ENCODE peak calls at places on chromosomes 12 and 14, in six cellular contexts. W is fibroblast of lung, I is SK-N-SH, X is hepatocyte, Y is HCT116, K is MM.1S. S is an unnamed sample. For H3K4me1, the result is how much of the 10 kb centered on the place peaks cover.

GRCh38 chr12:18130855-18131254 is 40.9 kb upstream of the RERGL start:
- DNase-seq in W (no peak), I (no peak), X (no peak), Y (no peak), K (no peak), S (no peak)

GRCh38 chr14:30928462-30928861 is 54.1 kb downstream of the COCH start:
- DNase-seq in W (peak), I (no peak), X (no peak), Y (no peak), K (no peak), S (no peak)

GRCh38 chr14:76810953-76811400 is 1.7 kb downstream of the ANGEL1 start:
- DNase-seq in W (peak), I (peak), X (peak), Y (peak), K (peak), S (peak)

GRCh38 chr12:7716391-7716790 is 5.2 kb downstream of the DPPA3 start:
- DNase-seq in W (no peak), I (no peak), X (peak), Y (peak), K (peak), S (peak)

GRCh38 chr14:81384900-81385299 is 15.2 kb downstream of the STON2 start:
- DNase-seq in W (peak), I (no peak), X (no peak), Y (no peak), K (no peak), S (peak)

GRCh38 chr14:23478109-23478698 is 8.7 kb downstream of the NGDN start:
- DNase-seq in W (peak), I (peak), X (peak), Y (peak), K (peak), S (peak)

GRCh38 chr14:94451091-94451751 is 1.4 kb downstream of the SERPINA11 start:
- DNase-seq in W (no peak), I (no peak), X (peak), Y (no peak), K (no peak), S (no peak)

GRCh38 chr14:75274899-75275569 is 3.6 kb upstream of the FOS start:
- DNase-seq in W (peak), I (no peak), X (no peak), Y (no peak), K (no peak), S (no peak)

GRCh38 chr12:127629066-127629820 is 637.7 kb upstream of the TMEM132C start:
- DNase-seq in W (peak), I (no peak), X (no peak), Y (no peak), K (no peak), S (no peak)

GRCh38 chr12:2295941-2296461 is 243.2 kb downstream of the CACNA1C start:
- DNase-seq in W (peak), I (no peak), X (peak), Y (no peak), K (no peak), S (peak)

GRCh38 chr12:109192358-109192757 is 76.0 kb downstream of the ACACB start:
- DNase-seq in W (peak), I (no peak), X (no peak), Y (no peak), K (no peak), S (peak)

GRCh38 chr12:26564391-26564790 is 268.6 kb downstream of the ITPR2 start:
- DNase-seq in W (peak), I (no peak), X (no peak), Y (no peak), K (no peak), S (no peak)

GRCh38 chr12:104462931-104463339 is 6.2 kb downstream of the CHST11 start:
- DNase-seq in W (no peak), I (no peak), X (no peak), Y (no peak), K (peak), S (no peak)

GRCh38 chr12:109475121-109475520 is 2.0 kb downstream of the KCTD10 start:
- DNase-seq in W (no peak), I (no peak), X (no peak), Y (no peak), K (no peak), S (no peak)

GRCh38 chr14:33063521-33063920 is 124.8 kb downstream of the NPAS3 start:
- DNase-seq in W (no peak), I (peak), X (no peak), Y (no peak), K (no peak), S (no peak)

GRCh38 chr14:52267501-52268190 is at the start of gene PTGDR:
- DNase-seq in W (peak), I (peak), X (peak), Y (no peak), K (no peak), S (peak)

GRCh38 chr12:70637286-70637685 is at the start of gene PTPRB:
- DNase-seq in W (no peak), I (no peak), X (no peak), Y (no peak), K (no peak), S (no peak)

GRCh38 chr14:64296561-64296960 is 2.4 kb upstream of the ESR2 start:
- DNase-seq in W (peak), I (no peak), X (peak), Y (no peak), K (no peak), S (peak)

GRCh38 chr14:64212666-64213065 is 81.5 kb downstream of the ESR2 start:
- DNase-seq in W (no peak), I (no peak), X (no peak), Y (no peak), K (no peak), S (no peak)

GRCh38 chr12:46153267-46153872 is 115.5 kb downstream of the SLC38A1 start:
- DNase-seq in W (peak), I (peak), X (peak), Y (peak), K (peak), S (no peak)

DNA sequence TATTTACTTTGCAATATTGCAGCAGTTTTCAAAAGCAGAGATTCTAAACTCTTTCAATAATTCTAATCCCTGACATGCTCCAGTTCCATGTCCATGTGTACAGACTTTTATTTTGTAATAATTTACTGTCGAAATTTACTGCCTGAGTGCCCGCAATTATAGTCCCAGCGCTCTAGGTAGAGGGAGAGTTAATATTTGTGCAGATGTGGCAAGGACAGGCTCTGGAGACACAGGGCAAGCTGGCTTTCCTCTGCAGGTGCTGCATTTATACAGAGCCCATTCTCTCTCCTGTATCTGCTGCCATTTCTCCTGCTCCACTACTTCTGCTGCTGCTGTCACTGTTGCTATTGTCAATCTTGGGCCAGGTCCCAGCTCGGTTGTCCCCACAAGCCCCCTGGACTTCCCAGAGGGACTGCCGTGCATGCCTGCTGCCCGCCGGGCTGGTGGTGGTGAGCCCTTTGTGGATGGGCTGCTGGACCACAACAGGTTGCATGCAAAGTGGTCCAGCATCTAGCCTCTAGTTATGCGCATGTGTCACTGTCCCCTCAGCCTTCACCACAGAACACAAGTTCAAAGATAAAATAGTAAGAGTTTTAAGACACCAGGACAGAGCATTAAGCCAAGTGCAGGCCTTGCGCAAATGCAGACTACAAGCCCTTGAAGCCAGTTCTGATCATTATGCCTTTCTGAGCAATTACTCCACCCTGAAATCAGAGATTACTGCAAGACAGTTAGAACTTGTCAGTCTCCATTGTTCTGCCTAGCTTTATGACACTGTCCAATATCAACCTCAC is 40.8 kb upstream of the CSRP2 start:
- DNase-seq in W (no peak), I (no peak), X (no peak), Y (no peak), K (no peak), S (no peak)
- H2AFZ ChIP-seq in W (no peak), I (no peak), X (no peak), Y (no peak), K (no peak), S (no peak)

GRCh38 chr12:56722832-56723231 is 2.3 kb downstream of the NACA start:
- DNase-seq in W (no peak), I (no peak), X (no peak), Y (no peak), K (no peak), S (no peak)

GRCh38 chr12:56724660-56724988 is 475 bp downstream of the NACA start:
- DNase-seq in W (no peak), I (no peak), X (peak), Y (no peak), K (no peak), S (no peak)

GRCh38 chr12:56724989-56725722 is at the start of gene NACA:
- DNase-seq in W (peak), I (peak), X (peak), Y (peak), K (peak), S (peak)

GRCh38 chr12:56723352-56723751 is 1.7 kb downstream of the NACA start:
- DNase-seq in W (no peak), I (no peak), X (no peak), Y (no peak), K (no peak), S (no peak)

GRCh38 chr12:56723889-56724659 is 1.0 kb downstream of the NACA start:
- DNase-seq in W (peak), I (no peak), X (peak), Y (no peak), K (peak), S (peak)
- H3K4me1 ChIP-seq in W (under half), I (under half), X (under half), Y (under half), K (under half), S (under half)

DNA sequence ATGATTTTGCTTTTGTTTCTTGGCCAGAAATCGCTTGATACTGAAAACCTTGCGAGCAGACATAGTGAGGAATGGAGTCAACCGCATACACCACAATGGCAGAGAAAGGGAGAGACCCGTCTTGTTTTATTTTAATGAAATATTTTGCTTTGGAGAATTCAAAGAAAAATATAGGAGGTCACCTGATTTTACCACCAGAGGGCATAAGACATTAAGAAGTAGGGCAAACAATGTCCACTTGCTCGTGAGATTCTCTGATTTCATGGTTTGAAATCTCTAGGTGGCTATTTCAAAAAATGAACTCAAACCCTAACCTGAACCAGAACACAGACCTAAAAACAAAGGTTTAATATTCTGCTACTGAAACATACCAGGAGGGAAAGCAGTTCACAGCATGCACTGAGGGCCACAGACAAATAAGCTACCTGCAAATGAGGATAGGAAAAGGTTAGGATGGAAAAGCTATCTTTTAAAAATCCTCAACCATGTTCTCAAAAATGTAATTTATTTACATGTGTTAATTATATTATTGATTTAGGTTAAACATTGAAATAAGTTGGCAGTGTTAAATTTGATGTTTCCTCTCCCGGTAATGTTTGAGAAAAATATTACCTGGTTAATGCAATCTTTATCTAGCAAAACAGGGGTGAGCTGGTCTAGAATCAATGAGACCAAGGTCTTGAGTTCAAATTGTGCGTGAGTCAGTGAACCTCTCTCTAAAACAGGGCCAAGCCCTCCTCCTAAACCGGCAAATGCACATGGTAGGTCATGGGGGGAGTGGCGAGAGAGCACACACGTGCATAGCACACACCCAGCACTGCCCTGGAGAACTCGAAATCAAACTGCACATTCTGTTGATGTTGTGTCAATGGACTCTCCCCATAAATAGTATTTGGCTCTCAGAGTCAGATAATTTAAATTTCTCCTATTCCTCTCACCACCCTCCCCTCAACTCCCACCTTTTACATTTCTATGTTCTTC is 12.5 kb downstream of the IFNG-AS1 start:
- DNase-seq in W (peak), I (no peak), X (peak), Y (no peak), K (no peak), S (no peak)
- TF ChIP-seq CTCF in W (no peak), I (peak), X (peak), Y (peak), K (peak), S (peak)

GRCh38 chr12:69008510-69008909 is 75.5 kb upstream of the CPM start:
- DNase-seq in W (no peak), I (no peak), X (no peak), Y (no peak), K (no peak), S (peak)

GRCh38 chr12:69007166-69007857 is 74.3 kb upstream of the CPM start:
- DNase-seq in W (peak), I (no peak), X (peak), Y (no peak), K (no peak), S (peak)

GRCh38 chr12:69002969-69003368 is 70.0 kb upstream of the CPM start:
- DNase-seq in W (no peak), I (no peak), X (no peak), Y (no peak), K (no peak), S (no peak)

DNA sequence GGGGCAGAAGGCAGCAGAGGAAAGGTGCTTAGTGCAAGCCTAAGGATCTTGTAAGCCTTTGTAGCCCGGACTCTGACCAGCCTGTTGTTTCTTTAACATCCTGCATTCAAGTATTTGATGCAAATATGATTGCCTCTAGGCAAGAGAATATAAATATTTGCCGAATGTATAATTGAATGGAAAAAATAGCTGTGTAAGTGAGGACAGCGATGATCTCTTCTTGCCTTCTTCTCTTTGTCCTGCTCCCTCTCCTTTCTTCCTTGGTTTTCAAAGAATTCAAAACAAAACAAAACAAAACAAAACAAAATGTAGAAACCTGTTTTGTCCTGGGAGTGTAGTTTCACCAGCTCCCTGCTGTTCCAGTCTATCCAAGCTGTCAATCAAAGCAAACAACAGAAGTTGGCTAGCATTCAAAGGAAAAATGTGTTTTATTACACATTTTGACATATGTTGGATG is 74.9 kb upstream of the CPM start:
- DNase-seq in W (no peak), I (no peak), X (no peak), Y (no peak), K (no peak), S (peak)
- H2AFZ ChIP-seq in W (no peak), I (peak), X (no peak), Y (no peak), K (no peak), S (peak)

DNA sequence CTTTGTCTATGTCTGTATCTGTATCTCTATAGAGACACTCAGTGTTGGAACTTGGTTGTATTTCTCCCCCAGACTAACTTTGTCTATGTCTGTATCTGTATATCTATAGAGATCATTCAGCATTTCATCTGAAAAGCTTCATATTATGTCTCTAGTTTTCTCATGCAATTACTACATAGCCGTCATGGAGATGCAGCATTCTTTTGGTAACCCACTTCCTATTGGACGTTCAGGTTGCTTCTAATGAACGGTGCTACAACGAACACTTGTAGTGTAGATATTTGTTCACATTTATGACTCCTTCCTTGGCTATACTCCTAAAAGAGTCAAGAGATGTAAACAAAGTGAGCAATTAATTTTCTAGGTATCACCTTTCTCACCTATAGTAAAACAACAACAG is 81.5 kb upstream of the KCNA1 start:
- DNase-seq in W (no peak), I (no peak), X (no peak), Y (no peak), K (no peak), S (no peak)
- H3K4me1 ChIP-seq in W (under half), I (under half), X (under half), Y (under half), K (under half), S (under half)

DNA sequence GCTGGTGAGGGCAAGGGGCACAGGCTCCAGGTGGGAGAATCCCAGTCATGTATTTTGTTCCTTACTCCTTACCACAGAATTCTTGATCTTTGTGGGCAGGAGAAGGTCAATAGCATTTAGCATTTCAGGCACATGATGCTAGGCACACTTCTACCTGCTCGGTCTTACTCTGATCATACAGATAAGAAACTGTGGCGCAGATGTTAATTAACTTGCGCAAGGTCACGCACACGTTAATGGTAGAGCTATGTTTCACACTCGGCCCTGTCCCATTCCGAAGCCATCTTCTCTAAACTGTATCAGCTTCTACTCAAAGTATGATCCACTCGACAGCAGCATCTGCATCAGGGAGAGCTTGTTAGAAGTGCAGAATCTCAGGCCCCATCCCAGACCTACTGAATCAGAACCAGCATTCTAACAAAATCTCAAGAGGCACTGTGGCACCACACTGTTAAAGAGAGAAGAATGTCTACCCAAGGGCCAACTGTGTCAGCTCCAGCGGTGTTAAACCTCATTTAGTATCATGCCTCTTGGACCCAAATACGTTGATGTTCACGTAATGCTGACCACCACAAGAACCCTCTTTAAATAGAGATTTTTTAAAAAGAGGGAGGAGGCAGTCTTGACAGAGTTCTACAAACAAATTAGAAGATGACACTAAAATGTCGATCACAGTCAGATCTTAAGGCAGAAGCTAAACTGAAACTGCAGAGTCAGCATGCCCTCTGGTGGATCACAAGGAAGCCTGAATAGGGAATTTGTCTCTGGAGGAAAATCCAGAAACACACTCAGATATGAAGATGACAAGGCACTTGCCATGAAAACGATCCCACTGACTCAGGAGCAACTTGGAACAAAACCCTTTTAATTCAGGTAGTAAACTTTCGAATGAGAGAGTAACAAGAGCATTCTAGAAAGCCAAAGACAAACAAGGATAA is 7.3 kb downstream of the STXBP6 start:
- DNase-seq in W (peak), I (no peak), X (peak), Y (no peak), K (no peak), S (no peak)
- TF ChIP-seq CTCF in W (peak), I (peak), X (peak), Y (no peak), K (no peak), S (no peak)

GRCh38 chr14:68790656-68791077 is 2.2 kb downstream of the ZFP36L1 start:
- DNase-seq in W (no peak), I (no peak), X (no peak), Y (no peak), K (no peak), S (peak)

GRCh38 chr14:68793734-68794129 is 865 bp upstream of the ZFP36L1 start:
- DNase-seq in W (no peak), I (no peak), X (no peak), Y (no peak), K (peak), S (no peak)

GRCh38 chr14:68791078-68791983 is 1.5 kb downstream of the ZFP36L1 start:
- DNase-seq in W (peak), I (no peak), X (no peak), Y (no peak), K (no peak), S (peak)

GRCh38 chr14:68792830-68793733 is at the start of gene ZFP36L1:
- DNase-seq in W (peak), I (peak), X (peak), Y (peak), K (peak), S (peak)

GRCh38 chr14:68792022-68792829 is 641 bp downstream of the ZFP36L1 start:
- DNase-seq in W (no peak), I (no peak), X (no peak), Y (no peak), K (peak), S (peak)
- H2AFZ ChIP-seq in W (no peak), I (no peak), X (no peak), Y (no peak), K (no peak), S (no peak)

DNA sequence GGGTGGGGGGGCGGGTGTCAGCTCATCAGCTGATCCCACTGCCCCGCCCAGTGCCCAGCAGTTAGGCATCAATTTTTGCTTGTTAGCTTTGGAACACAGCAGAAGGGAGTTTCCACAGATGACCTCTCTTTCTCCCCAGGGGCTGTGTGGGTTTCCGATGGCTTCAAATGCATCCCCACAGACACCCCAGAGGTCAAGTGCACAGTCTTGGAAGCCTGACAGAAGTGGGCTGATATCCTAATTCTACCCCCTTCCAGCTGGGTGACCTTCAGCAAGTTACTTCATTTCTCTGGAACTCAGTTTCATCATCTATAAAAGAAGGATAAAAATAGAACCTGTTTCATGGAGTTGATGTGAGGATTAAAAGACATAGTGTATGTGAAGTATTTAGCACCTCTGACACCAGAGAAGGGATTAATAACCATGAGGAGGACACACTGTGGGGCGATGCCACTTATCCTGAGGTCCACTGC is 22.0 kb downstream of the TTC9 start:
- DNase-seq in W (peak), I (no peak), X (no peak), Y (no peak), K (no peak), S (no peak)
- H3K4me1 ChIP-seq in W (under half), I (under half), X (under half), Y (half or more), K (under half), S (under half)